ENCODE peak calls at places on chromosomes 16 and 17, in four cellular contexts. One of them, this sample, is unnamed.

GRCh38 chr17:56319531-56319930 is 166.3 kb downstream of the ANKFN1 start:
- DNase-seq in NCI-H1694 treated with DMSO at 0.1 percent for 48 hours: peak
- DNase-seq in HAP-1: peak
- DNase-seq in AG08396: peak
- DNase-seq in this sample: peak

GRCh38 chr17:10657866-10658265 is 757 bp upstream of the MYH3 start:
- DNase-seq in NCI-H1694 treated with DMSO at 0.1 percent for 48 hours: no peak
- DNase-seq in HAP-1: no peak
- DNase-seq in AG08396: no peak
- DNase-seq in this sample: no peak

GRCh38 chr17:38761612-38762011 is 9.1 kb downstream of the PSMB3 start:
- DNase-seq in NCI-H1694 treated with DMSO at 0.1 percent for 48 hours: peak
- DNase-seq in HAP-1: no peak
- DNase-seq in AG08396: no peak
- DNase-seq in this sample: peak

GRCh38 chr16:75452464-75453190 is 11.9 kb downstream of the TMEM170A start:
- DNase-seq in NCI-H1694 treated with DMSO at 0.1 percent for 48 hours: no peak
- DNase-seq in HAP-1: no peak
- DNase-seq in AG08396: no peak
- DNase-seq in this sample: no peak

GRCh38 chr16:29899516-29900101 is at the start of gene SEZ6L2:
- DNase-seq in NCI-H1694 treated with DMSO at 0.1 percent for 48 hours: peak
- DNase-seq in HAP-1: peak
- DNase-seq in AG08396: peak
- DNase-seq in this sample: peak

GRCh38 chr16:12682441-12682840 is 121.2 kb downstream of the CPPED1 start:
- DNase-seq in NCI-H1694 treated with DMSO at 0.1 percent for 48 hours: no peak
- DNase-seq in HAP-1: no peak
- DNase-seq in AG08396: no peak
- DNase-seq in this sample: no peak

GRCh38 chr17:78210111-78210510 is 3.9 kb upstream of the BIRC5 start:
- DNase-seq in NCI-H1694 treated with DMSO at 0.1 percent for 48 hours: no peak
- DNase-seq in HAP-1: no peak
- DNase-seq in AG08396: no peak
- DNase-seq in this sample: no peak

GRCh38 chr16:26530584-26531289 is 536.0 kb upstream of the C16orf82 start:
- DNase-seq in NCI-H1694 treated with DMSO at 0.1 percent for 48 hours: no peak
- DNase-seq in HAP-1: no peak
- DNase-seq in AG08396: no peak
- DNase-seq in this sample: no peak

GRCh38 chr17:30586818-30587595 is 109.8 kb downstream of the GOSR1 start:
- DNase-seq in NCI-H1694 treated with DMSO at 0.1 percent for 48 hours: no peak
- DNase-seq in HAP-1: no peak
- DNase-seq in AG08396: peak
- DNase-seq in this sample: peak

GRCh38 chr17:56451629-56452028 is 141.9 kb upstream of the NOG start:
- DNase-seq in NCI-H1694 treated with DMSO at 0.1 percent for 48 hours: no peak
- DNase-seq in HAP-1: no peak
- DNase-seq in AG08396: no peak
- DNase-seq in this sample: no peak

GRCh38 chr17:6019959-6020358 is 50.2 kb upstream of the WSCD1 start:
- DNase-seq in NCI-H1694 treated with DMSO at 0.1 percent for 48 hours: no peak
- DNase-seq in HAP-1: no peak
- DNase-seq in AG08396: no peak
- DNase-seq in this sample: no peak

GRCh38 chr17:34306466-34306865 is 12.8 kb upstream of the CCL8 start:
- DNase-seq in NCI-H1694 treated with DMSO at 0.1 percent for 48 hours: no peak
- DNase-seq in HAP-1: peak
- DNase-seq in AG08396: peak
- DNase-seq in this sample: peak

GRCh38 chr16:54930034-54930938 is at the start of gene IRX5:
- DNase-seq in NCI-H1694 treated with DMSO at 0.1 percent for 48 hours: peak
- DNase-seq in HAP-1: peak
- DNase-seq in AG08396: peak
- DNase-seq in this sample: peak

GRCh38 chr17:68288375-68288774 is 2.6 kb downstream of the SLC16A6 start:
- DNase-seq in NCI-H1694 treated with DMSO at 0.1 percent for 48 hours: no peak
- DNase-seq in HAP-1: no peak
- DNase-seq in AG08396: no peak
- DNase-seq in this sample: peak

GRCh38 chr16:19164285-19164684 is 3.8 kb upstream of the SYT17 start:
- DNase-seq in NCI-H1694 treated with DMSO at 0.1 percent for 48 hours: no peak
- DNase-seq in HAP-1: no peak
- DNase-seq in AG08396: no peak
- DNase-seq in this sample: no peak

GRCh38 chr16:50280932-50281331 is 14.6 kb downstream of the ADCY7 start:
- DNase-seq in NCI-H1694 treated with DMSO at 0.1 percent for 48 hours: no peak
- DNase-seq in HAP-1: no peak
- DNase-seq in AG08396: no peak
- DNase-seq in this sample: no peak

GRCh38 chr16:10964891-10965326 is 20.5 kb downstream of the CLEC16A start:
- DNase-seq in NCI-H1694 treated with DMSO at 0.1 percent for 48 hours: no peak
- DNase-seq in HAP-1: no peak
- DNase-seq in AG08396: no peak
- DNase-seq in this sample: no peak